ENCODE peak calls at places on chromosomes 3 and 15, in nine cellular contexts. One of them, this sample, is unnamed.

GRCh38 chr3:146469206-146470017 is at the start of gene PLSCR2:
- DNase-seq in GM23248: peak; percentile 30
- DNase-seq in PC-3: peak; percentile 69
- DNase-seq in hepatocyte: peak; percentile 74
- DNase-seq in MM.1S: peak; percentile 72
- DNase-seq in OCI-LY7: peak; percentile 87
- DNase-seq in HCT116: no peak
- DNase-seq in SK-N-SH: peak; percentile 40
- DNase-seq in GM23338: peak; percentile 91
- DNase-seq in this sample: peak; percentile 27

GRCh38 chr15:34436126-34436955 is 1.3 kb downstream of the GOLGA8A start:
- DNase-seq in GM23248: peak; percentile 41
- DNase-seq in PC-3: peak; percentile 21
- DNase-seq in hepatocyte: no peak
- DNase-seq in MM.1S: peak; percentile 12
- DNase-seq in OCI-LY7: no peak
- DNase-seq in HCT116: no peak
- DNase-seq in SK-N-SH: peak; percentile 42
- DNase-seq in GM23338: peak; percentile 36
- DNase-seq in this sample: peak; percentile 27

GRCh38 chr3:58520403-58520784 is 16.6 kb downstream of the ACOX2 start:
- DNase-seq in GM23248: no peak
- DNase-seq in PC-3: no peak
- DNase-seq in hepatocyte: no peak
- DNase-seq in MM.1S: no peak
- DNase-seq in OCI-LY7: no peak
- DNase-seq in HCT116: no peak
- DNase-seq in SK-N-SH: no peak
- DNase-seq in GM23338: no peak
- DNase-seq in this sample: no peak

GRCh38 chr15:71055461-71055860 is 59.8 kb upstream of the THSD4 start:
- DNase-seq in GM23248: peak; percentile 71
- DNase-seq in PC-3: peak; percentile 66
- DNase-seq in hepatocyte: no peak
- DNase-seq in MM.1S: no peak
- DNase-seq in OCI-LY7: no peak
- DNase-seq in HCT116: no peak
- DNase-seq in SK-N-SH: no peak
- DNase-seq in GM23338: no peak
- DNase-seq in this sample: no peak

GRCh38 chr3:32004111-32004790 is 22.7 kb downstream of the ZNF860 start:
- DNase-seq in GM23248: no peak
- DNase-seq in PC-3: peak; percentile 51
- DNase-seq in hepatocyte: peak; percentile 15
- DNase-seq in MM.1S: no peak
- DNase-seq in OCI-LY7: no peak
- DNase-seq in HCT116: no peak
- DNase-seq in SK-N-SH: no peak
- DNase-seq in GM23338: peak; percentile 18
- DNase-seq in this sample: no peak

GRCh38 chr15:51499379-51499976 is 123.1 kb downstream of the DMXL2 start:
- DNase-seq in GM23248: peak; percentile 37
- DNase-seq in PC-3: peak; percentile 60
- DNase-seq in hepatocyte: peak; percentile 28
- DNase-seq in MM.1S: peak; percentile 55
- DNase-seq in OCI-LY7: peak; percentile 28
- DNase-seq in HCT116: peak; percentile 50
- DNase-seq in SK-N-SH: peak; percentile 20
- DNase-seq in GM23338: peak; percentile 79
- DNase-seq in this sample: peak; percentile 49

GRCh38 chr3:13452490-13453335 is 27.4 kb upstream of the HDAC11 start:
- DNase-seq in GM23248: peak; percentile 85
- DNase-seq in PC-3: peak; percentile 79
- DNase-seq in hepatocyte: peak; percentile 77
- DNase-seq in MM.1S: peak; percentile 74
- DNase-seq in OCI-LY7: peak; percentile 77
- DNase-seq in HCT116: peak; percentile 31
- DNase-seq in SK-N-SH: peak; percentile 59
- DNase-seq in GM23338: peak; percentile 82
- DNase-seq in this sample: peak; percentile 67

GRCh38 chr3:1087066-1087555 is 5.7 kb upstream of the CNTN6 start:
- DNase-seq in GM23248: peak; percentile 88
- DNase-seq in PC-3: peak; percentile 7
- DNase-seq in hepatocyte: peak; percentile 58
- DNase-seq in MM.1S: peak; percentile 8
- DNase-seq in OCI-LY7: no peak
- DNase-seq in HCT116: no peak
- DNase-seq in SK-N-SH: no peak
- DNase-seq in GM23338: peak; percentile 34
- DNase-seq in this sample: peak; percentile 36

GRCh38 chr3:48185129-48185528 is 3.1 kb downstream of the CDC25A start:
- DNase-seq in GM23248: no peak
- DNase-seq in PC-3: no peak
- DNase-seq in hepatocyte: no peak
- DNase-seq in MM.1S: no peak
- DNase-seq in OCI-LY7: no peak
- DNase-seq in HCT116: no peak
- DNase-seq in SK-N-SH: no peak
- DNase-seq in GM23338: no peak
- DNase-seq in this sample: no peak

GRCh38 chr3:154971341-154971740 is 108.8 kb upstream of the MME start:
- DNase-seq in GM23248: peak; percentile 70
- DNase-seq in PC-3: no peak
- DNase-seq in hepatocyte: no peak
- DNase-seq in MM.1S: no peak
- DNase-seq in OCI-LY7: no peak
- DNase-seq in HCT116: no peak
- DNase-seq in SK-N-SH: no peak
- DNase-seq in GM23338: no peak
- DNase-seq in this sample: no peak

GRCh38 chr15:48833526-48833925 is 22.7 kb upstream of the CEP152 start:
- DNase-seq in GM23248: no peak
- DNase-seq in PC-3: no peak
- DNase-seq in hepatocyte: no peak
- DNase-seq in MM.1S: no peak
- DNase-seq in OCI-LY7: no peak
- DNase-seq in HCT116: no peak
- DNase-seq in SK-N-SH: no peak
- DNase-seq in GM23338: no peak
- DNase-seq in this sample: no peak

GRCh38 chr3:159898147-159898546 is 90.5 kb upstream of the IL12A start:
- DNase-seq in GM23248: no peak
- DNase-seq in PC-3: no peak
- DNase-seq in hepatocyte: no peak
- DNase-seq in MM.1S: no peak
- DNase-seq in OCI-LY7: no peak
- DNase-seq in HCT116: no peak
- DNase-seq in SK-N-SH: no peak
- DNase-seq in GM23338: no peak
- DNase-seq in this sample: no peak

GRCh38 chr3:194166682-194167479 is 30.9 kb downstream of the HES1 start:
- DNase-seq in GM23248: peak; percentile 7
- DNase-seq in PC-3: no peak
- DNase-seq in hepatocyte: peak; percentile 63
- DNase-seq in MM.1S: no peak
- DNase-seq in OCI-LY7: no peak
- DNase-seq in HCT116: no peak
- DNase-seq in SK-N-SH: peak; percentile 68
- DNase-seq in GM23338: peak; percentile 44
- DNase-seq in this sample: peak; percentile 30

GRCh38 chr15:72342385-72342784 is 22.4 kb upstream of the CELF6 start:
- DNase-seq in GM23248: peak; percentile 28
- DNase-seq in PC-3: peak; percentile 70
- DNase-seq in hepatocyte: peak; percentile 30
- DNase-seq in MM.1S: no peak
- DNase-seq in OCI-LY7: peak; percentile 39
- DNase-seq in HCT116: peak; percentile 7
- DNase-seq in SK-N-SH: peak; percentile 43
- DNase-seq in GM23338: peak; percentile 94
- DNase-seq in this sample: peak; percentile 66

GRCh38 chr15:79572691-79573340 is 140.7 kb downstream of the MINAR1 start:
- DNase-seq in GM23248: no peak
- DNase-seq in PC-3: no peak
- DNase-seq in hepatocyte: no peak
- DNase-seq in MM.1S: no peak
- DNase-seq in OCI-LY7: no peak
- DNase-seq in HCT116: no peak
- DNase-seq in SK-N-SH: no peak
- DNase-seq in GM23338: no peak
- DNase-seq in this sample: no peak

GRCh38 chr3:174287601-174288180 is 571.4 kb upstream of the NAALADL2 start:
- DNase-seq in GM23248: no peak
- DNase-seq in PC-3: no peak
- DNase-seq in hepatocyte: no peak
- DNase-seq in MM.1S: no peak
- DNase-seq in OCI-LY7: no peak
- DNase-seq in HCT116: no peak
- DNase-seq in SK-N-SH: no peak
- DNase-seq in GM23338: peak; percentile 23
- DNase-seq in this sample: no peak

GRCh38 chr15:39747326-39747725 is 35.3 kb downstream of the FSIP1 start:
- DNase-seq in GM23248: peak; percentile 81
- DNase-seq in PC-3: peak; percentile 52
- DNase-seq in hepatocyte: no peak
- DNase-seq in MM.1S: no peak
- DNase-seq in OCI-LY7: no peak
- DNase-seq in HCT116: no peak
- DNase-seq in SK-N-SH: no peak
- DNase-seq in GM23338: no peak
- DNase-seq in this sample: no peak

GRCh38 chr3:109224333-109224732 is 87.8 kb downstream of the C3orf85 start:
- DNase-seq in GM23248: no peak
- DNase-seq in PC-3: peak; percentile 52
- DNase-seq in hepatocyte: peak; percentile 52
- DNase-seq in MM.1S: peak; percentile 28
- DNase-seq in OCI-LY7: no peak
- DNase-seq in HCT116: peak; percentile 6
- DNase-seq in SK-N-SH: no peak
- DNase-seq in GM23338: peak; percentile 75
- DNase-seq in this sample: peak; percentile 4

GRCh38 chr3:43323541-43323940 is 37.2 kb downstream of the SNRK start:
- DNase-seq in GM23248: no peak
- DNase-seq in PC-3: no peak
- DNase-seq in hepatocyte: no peak
- DNase-seq in MM.1S: no peak
- DNase-seq in OCI-LY7: no peak
- DNase-seq in HCT116: no peak
- DNase-seq in SK-N-SH: no peak
- DNase-seq in GM23338: no peak
- DNase-seq in this sample: no peak

GRCh38 chr3:155334897-155335883 is 41.7 kb upstream of the STRIT1 start:
- DNase-seq in GM23248: no peak
- DNase-seq in PC-3: no peak
- DNase-seq in hepatocyte: no peak
- DNase-seq in MM.1S: peak; percentile 95
- DNase-seq in OCI-LY7: peak; percentile 26
- DNase-seq in HCT116: no peak
- DNase-seq in SK-N-SH: peak; percentile 19
- DNase-seq in GM23338: no peak
- DNase-seq in this sample: no peak

GRCh38 chr3:19559724-19560442 is 374.1 kb downstream of the EFHB start:
- DNase-seq in GM23248: no peak
- DNase-seq in PC-3: no peak
- DNase-seq in hepatocyte: no peak
- DNase-seq in MM.1S: peak; percentile 77
- DNase-seq in OCI-LY7: peak; percentile 68
- DNase-seq in HCT116: no peak
- DNase-seq in SK-N-SH: no peak
- DNase-seq in GM23338: no peak
- DNase-seq in this sample: no peak
- H3K4me2 ChIP-seq in GM23248: no peak overlapping the region
- H3K4me2 ChIP-seq in PC-3: no peak overlapping the region
- H3K4me2 ChIP-seq in hepatocyte: no peak overlapping the region
- H3K4me2 ChIP-seq in MM.1S: peak overlapping the region; percentile 78
- H3K4me2 ChIP-seq in OCI-LY7: peak overlapping the region; percentile 68
- H3K4me2 ChIP-seq in HCT116: no peak overlapping the region
- H3K4me2 ChIP-seq in SK-N-SH: no peak overlapping the region
- H3K4me2 ChIP-seq in GM23338: no peak overlapping the region
- H3K4me2 ChIP-seq in this sample: no peak overlapping the region

GRCh38 chr3:127171320-127171719 is 21.6 kb upstream of the PRR23E start:
- DNase-seq in GM23248: no peak
- DNase-seq in PC-3: no peak
- DNase-seq in hepatocyte: no peak
- DNase-seq in MM.1S: no peak
- DNase-seq in OCI-LY7: no peak
- DNase-seq in HCT116: no peak
- DNase-seq in SK-N-SH: no peak
- DNase-seq in GM23338: no peak
- DNase-seq in this sample: no peak
- TF ChIP-seq EZH2phosphoT487 in GM23248: no peak
- TF ChIP-seq EZH2phosphoT487 in PC-3: no peak
- TF ChIP-seq EZH2phosphoT487 in hepatocyte: no peak
- TF ChIP-seq EZH2phosphoT487 in MM.1S: no peak
- TF ChIP-seq EZH2phosphoT487 in OCI-LY7: no peak
- TF ChIP-seq EZH2phosphoT487 in HCT116: no peak
- TF ChIP-seq EZH2phosphoT487 in SK-N-SH: no peak
- TF ChIP-seq EZH2phosphoT487 in GM23338: no peak
- TF ChIP-seq EZH2phosphoT487 in this sample: no peak

GRCh38 chr3:37993067-37993809 is 2.7 kb downstream of the VILL start:
- DNase-seq in GM23248: no peak
- DNase-seq in PC-3: no peak
- DNase-seq in hepatocyte: no peak
- DNase-seq in MM.1S: no peak
- DNase-seq in OCI-LY7: no peak
- DNase-seq in HCT116: no peak
- DNase-seq in SK-N-SH: no peak
- DNase-seq in GM23338: no peak
- DNase-seq in this sample: no peak
- H3K4me3 ChIP-seq in GM23248: peak overlapping the region; percentile 83
- H3K4me3 ChIP-seq in PC-3: no peak overlapping the region
- H3K4me3 ChIP-seq in hepatocyte: no peak overlapping the region
- H3K4me3 ChIP-seq in MM.1S: peak overlapping the region; percentile 86
- H3K4me3 ChIP-seq in OCI-LY7: peak overlapping the region; percentile 78
- H3K4me3 ChIP-seq in HCT116: peak overlapping the region; percentile 16
- H3K4me3 ChIP-seq in SK-N-SH: no peak overlapping the region
- H3K4me3 ChIP-seq in GM23338: peak overlapping the region; percentile 89
- H3K4me3 ChIP-seq in this sample: no peak overlapping the region

DNA sequence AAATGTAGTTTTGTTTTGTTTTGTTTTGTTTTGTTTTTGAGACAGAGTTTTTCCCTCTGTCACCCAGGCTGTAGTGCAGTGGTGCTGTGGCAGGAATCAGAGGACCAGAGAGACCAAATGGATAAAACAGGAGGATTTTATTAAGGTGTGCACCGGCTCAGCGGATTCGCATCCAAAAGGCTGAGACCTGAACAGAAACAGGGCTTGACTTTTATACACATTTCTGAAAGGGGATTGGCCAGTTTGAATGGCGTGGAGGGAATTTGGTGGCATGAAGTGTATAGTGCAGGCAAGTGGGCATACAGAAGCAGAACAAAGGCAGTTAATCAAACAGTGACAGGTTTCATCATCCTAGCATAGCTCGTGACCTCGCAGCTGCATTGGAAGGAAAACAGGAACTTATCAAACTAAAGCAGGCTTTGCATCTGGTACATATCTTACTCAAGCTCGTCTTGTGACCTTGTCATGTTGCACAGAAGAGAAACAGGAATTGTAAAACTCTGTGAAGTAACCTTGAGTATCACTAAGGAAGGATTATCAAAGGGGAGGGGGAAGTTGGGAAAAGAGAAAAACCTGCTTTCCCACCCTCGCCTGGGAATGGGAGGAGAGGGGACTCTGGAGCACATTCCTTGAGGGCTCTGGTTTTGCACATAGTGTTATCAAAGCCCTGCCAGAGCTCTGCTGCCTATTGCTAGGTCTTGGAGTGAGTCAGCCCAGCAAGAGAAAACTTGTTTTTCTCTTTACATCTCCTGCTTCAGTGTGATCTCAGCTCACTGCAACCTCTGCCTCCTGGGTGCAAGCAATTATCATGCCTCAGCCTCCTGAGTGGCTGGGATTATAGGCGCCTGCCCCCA is 38.5 kb downstream of the C3orf62 start:
- DNase-seq in GM23248: peak; percentile 42
- DNase-seq in PC-3: peak; percentile 23
- DNase-seq in hepatocyte: peak; percentile 89
- DNase-seq in MM.1S: no peak
- DNase-seq in OCI-LY7: peak; percentile 68
- DNase-seq in HCT116: no peak
- DNase-seq in SK-N-SH: no peak
- DNase-seq in GM23338: no peak
- DNase-seq in this sample: no peak
- H3K4me2 ChIP-seq in GM23248: no peak overlapping the region
- H3K4me2 ChIP-seq in PC-3: no peak overlapping the region
- H3K4me2 ChIP-seq in hepatocyte: peak overlapping the region; percentile 38
- H3K4me2 ChIP-seq in MM.1S: no peak overlapping the region
- H3K4me2 ChIP-seq in OCI-LY7: no peak overlapping the region
- H3K4me2 ChIP-seq in HCT116: no peak overlapping the region
- H3K4me2 ChIP-seq in SK-N-SH: no peak overlapping the region
- H3K4me2 ChIP-seq in GM23338: no peak overlapping the region
- H3K4me2 ChIP-seq in this sample: no peak overlapping the region